ENCODE peak calls at places on chromosomes 12 and 14, in seven cellular contexts. U is mesothelial cell of epicardium, C is BJ, X is GM12865, M is endothelial cell, B is A549, I is Calu3. Q is an unnamed sample.

GRCh38 chr12:49260165-49260564 is 4.7 kb upstream of the TUBA1C start:
- DNase-seq in I (no peak), X (no peak), M (no peak), B (no peak), U (no peak), C (no peak), Q (no peak)

GRCh38 chr12:108801736-108802665 is 55.4 kb downstream of the SSH1 start:
- DNase-seq in B (no peak), M (peak), I (no peak), C (no peak), X (no peak), U (no peak), Q (peak)

GRCh38 chr14:100546051-100546443 is 41.2 kb downstream of the BEGAIN start:
- DNase-seq in U (no peak), B (no peak), X (no peak), M (no peak), I (no peak), C (no peak), Q (no peak)

GRCh38 chr12:53989227-53990113 is 4.5 kb downstream of the HOXC10 start:
- DNase-seq in I (peak), X (peak), M (no peak), B (peak), U (no peak), C (no peak), Q (no peak)

GRCh38 chr14:97061714-97062113 is 264.5 kb downstream of the VRK1 start:
- DNase-seq in U (no peak), B (no peak), M (no peak), C (no peak), X (no peak), I (no peak), Q (no peak)

GRCh38 chr12:85089792-85090191 is 53.6 kb downstream of the LRRIQ1 start:
- DNase-seq in U (no peak), B (no peak), X (no peak), C (no peak), M (no peak), I (no peak), Q (no peak)

GRCh38 chr14:100872641-100873071 is 30.9 kb downstream of the RTL1 start:
- DNase-seq in U (no peak), X (no peak), B (peak), I (no peak), C (no peak), M (no peak), Q (no peak)

GRCh38 chr14:63852817-63853730 is at the start of gene SYNE2:
- DNase-seq in C (no peak), M (peak), X (peak), B (peak), I (peak), U (peak), Q (peak)

GRCh38 chr14:50082784-50083466 is 33.4 kb downstream of the VCPKMT start:
- DNase-seq in I (no peak), B (no peak), C (no peak), M (no peak), U (no peak), X (peak), Q (no peak)

GRCh38 chr14:37903561-37904191 is 304.0 kb upstream of the SSTR1 start:
- DNase-seq in C (no peak), X (peak), U (no peak), I (peak), B (peak), M (peak), Q (peak)

GRCh38 chr12:122368361-122369073 is 54.0 kb downstream of the CLIP1 start:
- DNase-seq in B (peak), I (no peak), X (no peak), M (no peak), C (peak), U (no peak), Q (peak)

GRCh38 chr14:38221077-38221476 is 13.4 kb downstream of the SSTR1 start:
- DNase-seq in B (no peak), U (no peak), C (no peak), I (no peak), X (no peak), M (no peak), Q (no peak)

GRCh38 chr12:39309516-39309915 is 133.4 kb downstream of the KIF21A start:
- DNase-seq in I (no peak), X (no peak), M (no peak), U (no peak), B (no peak), C (no peak), Q (no peak)

GRCh38 chr14:51139221-51139681 is 44.3 kb upstream of the TRIM9 start:
- DNase-seq in I (peak), X (no peak), M (no peak), U (no peak), C (no peak), B (no peak), Q (no peak)

GRCh38 chr14:90620540-90621204 is 195.6 kb downstream of the TTC7B start:
- DNase-seq in M (no peak), B (no peak), I (no peak), X (no peak), U (no peak), C (no peak), Q (no peak)

GRCh38 chr12:123990512-123990911 is 17.5 kb downstream of the ZNF664 start:
- DNase-seq in M (peak), X (no peak), C (no peak), U (no peak), B (no peak), I (peak), Q (no peak)

GRCh38 chr12:8817856-8818255 is 4.6 kb upstream of the A2ML1 start:
- DNase-seq in U (no peak), X (no peak), C (no peak), M (no peak), I (no peak), B (no peak), Q (peak)

GRCh38 chr12:13049816-13050215 is 5.6 kb downstream of the FAM234B start:
- DNase-seq in M (peak), B (no peak), X (no peak), C (no peak), I (no peak), U (no peak), Q (no peak)

GRCh38 chr12:116146386-116146785 is 131.1 kb downstream of the MED13L start:
- DNase-seq in U (no peak), M (no peak), B (no peak), I (no peak), X (no peak), C (no peak), Q (no peak)

GRCh38 chr14:56488306-56488705 is 91.3 kb upstream of the TMEM260 start:
- DNase-seq in B (no peak), C (no peak), X (no peak), I (no peak), U (no peak), M (no peak), Q (no peak)
- TF ChIP-seq CTCF in B (no peak), C (no peak), X (no peak), I (no peak), U (no peak), M (no peak), Q (no peak)

DNA sequence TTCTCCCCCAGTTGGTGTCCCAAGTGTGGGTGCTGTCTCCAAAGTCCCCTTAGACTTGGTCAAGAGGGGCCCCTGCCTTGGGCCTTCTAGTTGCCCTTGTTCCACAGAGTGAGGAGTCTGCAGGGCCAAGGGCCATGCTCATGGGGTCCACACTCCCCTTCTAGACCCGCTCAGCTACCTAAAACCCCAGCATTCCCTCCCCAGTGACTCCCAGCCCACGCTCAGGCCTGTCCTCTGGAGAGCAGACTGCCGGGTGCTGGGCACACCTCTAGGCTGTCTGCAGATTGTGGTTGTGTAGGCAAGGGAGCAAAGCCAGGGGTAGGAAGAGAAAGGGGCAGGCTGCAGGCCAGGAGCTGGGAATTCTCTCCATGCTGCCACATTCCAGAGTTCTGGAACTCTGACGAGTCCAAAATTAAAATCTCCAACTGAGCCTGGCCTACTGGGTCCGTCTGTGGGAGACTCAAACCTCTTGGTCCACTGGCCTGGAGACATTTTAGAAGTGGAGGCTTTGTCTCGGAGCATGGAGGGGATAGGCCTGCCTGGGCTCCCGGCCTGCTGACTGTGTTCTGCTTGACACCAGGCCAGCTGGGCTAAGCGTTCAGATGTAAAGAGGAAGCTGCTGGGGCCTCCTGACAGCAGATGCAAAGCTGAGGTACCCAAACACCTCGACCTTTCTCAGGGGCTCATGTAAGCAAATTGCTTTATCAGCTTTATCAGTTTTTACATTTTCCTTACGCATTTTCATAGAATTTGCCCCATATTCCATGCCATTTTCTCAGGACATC is 13.7 kb upstream of the KRT5 start:
- DNase-seq in X (no peak), U (no peak), I (no peak), C (no peak), M (no peak), B (no peak), Q (no peak)
- TF ChIP-seq CTCF in X (no peak), U (no peak), I (no peak), C (no peak), M (no peak), B (no peak), Q (no peak)

GRCh38 chr12:22169281-22169824 is 123.3 kb downstream of the CMAS start:
- DNase-seq in M (no peak), B (no peak), I (no peak), X (no peak), U (no peak), C (no peak), Q (no peak)

GRCh38 chr12:22172501-22172900 is 126.5 kb downstream of the CMAS start:
- DNase-seq in U (no peak), I (no peak), M (no peak), X (no peak), B (no peak), C (no peak), Q (no peak)

DNA sequence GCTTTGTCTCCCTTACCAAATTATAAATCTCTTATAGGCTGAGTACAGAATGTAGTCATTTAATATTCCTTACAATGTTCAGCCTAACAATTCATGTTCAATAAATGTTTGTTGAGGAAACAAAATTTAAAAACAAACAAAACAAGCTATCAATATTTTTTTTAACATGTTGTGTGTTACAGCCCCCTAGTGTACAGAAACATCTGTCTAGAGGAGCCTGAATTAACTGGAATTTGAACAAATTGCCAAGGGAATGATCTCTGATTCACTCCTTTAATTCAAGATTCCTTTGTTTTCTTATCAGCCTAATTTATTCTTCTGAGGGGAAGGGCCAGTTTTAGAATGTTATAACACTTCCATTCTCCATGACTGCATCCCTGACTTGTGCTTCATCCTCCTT is 127.1 kb downstream of the CMAS start:
- DNase-seq in M (no peak), B (no peak), C (no peak), U (no peak), X (no peak), I (no peak), Q (no peak)
- TF ChIP-seq CTCF in M (no peak), B (no peak), C (no peak), U (no peak), X (no peak), I (no peak), Q (no peak)

GRCh38 chr14:54724772-54725325 is 157.9 kb downstream of the SAMD4A start:
- DNase-seq in U (no peak), X (no peak), B (no peak), M (no peak), I (no peak), C (no peak), Q (no peak)

GRCh38 chr14:54725998-54726397 is 159.1 kb downstream of the SAMD4A start:
- DNase-seq in X (no peak), I (no peak), U (no peak), C (no peak), M (no peak), B (no peak), Q (no peak)

GRCh38 chr14:54719406-54719805 is 152.5 kb downstream of the SAMD4A start:
- DNase-seq in M (no peak), I (no peak), C (no peak), B (no peak), U (no peak), X (no peak), Q (no peak)

GRCh38 chr14:54724123-54724522 is 157.2 kb downstream of the SAMD4A start:
- DNase-seq in M (no peak), B (no peak), C (no peak), U (no peak), I (no peak), X (no peak), Q (no peak)

DNA sequence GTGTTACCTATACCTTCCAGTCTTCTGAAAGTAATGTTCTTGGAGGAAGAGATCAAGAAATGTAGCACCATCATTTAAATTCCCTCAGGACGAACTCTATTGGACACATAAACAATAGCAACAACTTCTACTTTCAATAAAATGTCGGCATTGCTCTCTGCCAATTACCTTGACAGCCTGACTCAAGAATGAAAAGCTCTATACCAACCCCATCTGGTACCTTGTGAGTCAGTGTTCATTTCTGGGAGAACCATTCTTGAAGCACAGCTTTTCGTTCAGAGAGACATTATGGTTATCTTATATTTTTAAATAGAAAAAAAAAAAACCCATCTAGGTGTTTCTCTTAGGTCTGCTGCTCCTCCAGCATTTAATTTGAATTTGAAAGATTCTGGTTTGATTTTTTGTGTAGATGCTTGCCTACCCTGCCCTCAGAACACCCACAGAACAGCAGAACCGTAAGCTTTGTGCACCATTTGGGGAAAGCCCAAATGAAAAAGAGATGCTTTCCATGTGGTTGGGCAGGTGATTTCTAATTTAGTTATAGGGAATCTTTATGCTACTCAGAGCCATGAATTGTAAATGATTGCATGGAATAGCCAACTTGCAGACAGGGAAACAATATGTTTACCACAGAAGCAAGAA is 156.0 kb downstream of the SAMD4A start:
- DNase-seq in U (no peak), I (peak), C (no peak), M (no peak), X (peak), B (peak), Q (no peak)
- TF ChIP-seq CTCF in U (no peak), I (no peak), C (peak), M (no peak), X (peak), B (peak), Q (no peak)

DNA sequence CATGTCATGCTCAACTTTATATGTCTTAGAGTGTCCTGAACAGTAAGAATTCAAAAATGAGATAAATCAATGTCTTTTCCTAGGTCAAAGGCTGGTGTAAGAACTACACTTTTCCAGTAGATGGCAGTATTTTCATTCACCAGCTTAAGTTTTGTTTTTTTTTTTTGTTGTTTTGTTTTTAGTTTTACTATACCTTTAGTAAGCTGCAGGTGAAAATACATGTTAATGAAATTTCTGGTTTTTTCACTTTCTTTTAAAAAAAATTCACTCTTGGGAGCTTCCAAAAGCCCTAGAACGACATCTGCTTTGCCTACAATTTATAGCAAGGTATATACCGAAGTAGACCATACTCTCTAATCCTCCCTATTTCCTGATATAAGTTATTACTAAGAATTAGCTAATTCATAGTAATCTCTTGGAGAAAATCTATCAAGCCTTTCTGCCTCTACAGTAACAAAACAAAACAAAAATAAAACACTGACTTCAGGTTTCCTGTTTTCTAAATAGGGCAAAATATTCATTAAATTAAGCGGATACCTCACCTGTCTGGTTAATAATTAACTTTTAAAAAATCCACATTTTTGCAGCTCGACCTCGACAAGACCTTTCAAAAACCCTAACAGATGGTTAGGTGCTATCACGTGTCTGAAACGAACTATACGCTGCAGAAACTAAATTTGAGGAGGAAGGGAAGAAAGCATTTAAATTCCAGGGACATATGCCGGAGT is 2.7 kb upstream of the SAMD4A start:
- DNase-seq in I (no peak), X (peak), C (no peak), U (no peak), M (no peak), B (peak), Q (no peak)
- TF ChIP-seq CTCF in I (peak), X (peak), C (peak), U (peak), M (peak), B (peak), Q (peak)

DNA sequence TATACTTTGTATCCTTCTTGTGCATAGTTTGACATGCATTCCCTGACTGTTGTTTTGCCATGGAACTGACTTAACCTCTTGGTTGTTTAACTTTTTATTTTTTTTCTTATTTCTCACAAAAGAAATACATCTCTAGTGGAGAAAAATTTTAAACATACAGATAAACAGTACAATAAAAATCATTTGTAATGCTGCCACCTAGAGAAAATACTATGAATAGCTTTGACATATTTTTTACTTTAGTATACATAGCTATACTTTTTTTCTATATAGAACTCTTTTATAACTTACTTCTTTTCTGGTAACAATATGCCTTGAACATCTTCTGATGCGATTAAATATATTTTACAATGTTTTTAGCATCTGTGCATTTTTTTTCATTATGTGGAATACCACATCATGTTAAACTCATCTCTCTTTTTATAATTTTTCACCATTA is 184.5 kb downstream of the AKAP6 start:
- DNase-seq in B (no peak), C (no peak), X (no peak), M (no peak), I (no peak), U (no peak), Q (peak)
- TF ChIP-seq CTCF in B (peak), C (peak), X (no peak), M (peak), I (no peak), U (peak), Q (peak)

Q was measured in HFFc6.